ENCODE peak calls at places on chromosomes 13 and 19, in four cellular contexts. One of them, this sample, is unnamed.
A peak's percentile ranks its signal among the peaks of the same experiment; 100 is the strongest.

GRCh38 chr19:36097036-36097435 is 13.9 kb upstream of the OVOL3 start:
- DNase-seq in fibroblast of lung: no peak
- DNase-seq in SK-N-SH: no peak
- DNase-seq in mesendoderm: no peak
- DNase-seq in this sample: no peak

GRCh38 chr19:50178859-50179537 is 15.9 kb upstream of the IZUMO2 start:
- DNase-seq in fibroblast of lung: no peak
- DNase-seq in SK-N-SH: no peak
- DNase-seq in mesendoderm: no peak
- DNase-seq in this sample: no peak

GRCh38 chr13:67147257-67148218 is 82.6 kb downstream of the PCDH9 start:
- DNase-seq in fibroblast of lung: peak; percentile 85
- DNase-seq in SK-N-SH: no peak
- DNase-seq in mesendoderm: peak; percentile 65
- DNase-seq in this sample: peak; percentile 15

GRCh38 chr19:51078104-51078503 is 4.6 kb downstream of the KLK14 start:
- DNase-seq in fibroblast of lung: no peak
- DNase-seq in SK-N-SH: no peak
- DNase-seq in mesendoderm: no peak
- DNase-seq in this sample: no peak

GRCh38 chr19:50694815-50695145 is 24.8 kb downstream of the SHANK1 start:
- DNase-seq in fibroblast of lung: no peak
- DNase-seq in SK-N-SH: no peak
- DNase-seq in mesendoderm: no peak
- DNase-seq in this sample: no peak

GRCh38 chr19:49097453-49098288 is 12.4 kb downstream of the SNRNP70 start:
- DNase-seq in fibroblast of lung: peak; percentile 45
- DNase-seq in SK-N-SH: peak; percentile 87
- DNase-seq in mesendoderm: peak; percentile 90
- DNase-seq in this sample: peak; percentile 55

GRCh38 chr13:96091932-96092253 is 2.0 kb downstream of the HS6ST3 start:
- DNase-seq in fibroblast of lung: no peak
- DNase-seq in SK-N-SH: no peak
- DNase-seq in mesendoderm: peak; percentile 27
- DNase-seq in this sample: no peak

GRCh38 chr19:31387662-31388175 is 38.5 kb upstream of the TSHZ3 start:
- DNase-seq in fibroblast of lung: no peak
- DNase-seq in SK-N-SH: no peak
- DNase-seq in mesendoderm: no peak
- DNase-seq in this sample: no peak

GRCh38 chr13:109626386-109627171 is 159.8 kb downstream of the IRS2 start:
- DNase-seq in fibroblast of lung: peak; percentile 5
- DNase-seq in SK-N-SH: no peak
- DNase-seq in mesendoderm: peak; percentile 35
- DNase-seq in this sample: no peak

DNA sequence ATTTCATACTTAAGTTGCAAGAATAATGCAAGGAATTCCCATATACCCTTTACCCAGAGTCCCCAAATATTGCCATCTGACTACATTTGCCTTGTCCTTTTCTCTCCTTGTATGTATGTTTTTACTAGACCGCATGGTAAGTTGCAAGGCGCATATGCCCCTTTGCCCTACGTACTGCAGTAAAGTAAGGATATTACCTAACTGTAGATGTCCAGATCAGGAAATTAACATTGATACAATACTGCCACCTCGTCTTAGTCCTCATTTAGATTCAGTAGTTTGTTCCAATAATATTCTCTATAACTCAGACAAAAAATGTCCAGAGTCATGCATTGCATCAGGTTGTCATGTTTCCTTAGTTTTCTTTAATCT is 9.3 kb downstream of the SAFB start:
- DNase-seq in fibroblast of lung: no peak
- DNase-seq in SK-N-SH: no peak
- DNase-seq in mesendoderm: no peak
- DNase-seq in this sample: no peak
- H3K4me1 ChIP-seq in fibroblast of lung: peaks cover 10% of the 10 kb centered on the region
- H3K4me1 ChIP-seq in SK-N-SH: no peaks in the 10 kb centered on the region
- H3K4me1 ChIP-seq in mesendoderm: no peaks in the 10 kb centered on the region
- H3K4me1 ChIP-seq in this sample: peaks cover 62% of the 10 kb centered on the region

GRCh38 chr19:28598861-28599260 is 614.1 kb downstream of the UQCRFS1 start:
- DNase-seq in fibroblast of lung: no peak
- DNase-seq in SK-N-SH: no peak
- DNase-seq in mesendoderm: no peak
- DNase-seq in this sample: no peak

GRCh38 chr19:28603453-28603852 is 609.5 kb downstream of the UQCRFS1 start:
- DNase-seq in fibroblast of lung: no peak
- DNase-seq in SK-N-SH: no peak
- DNase-seq in mesendoderm: no peak
- DNase-seq in this sample: no peak

GRCh38 chr19:28602675-28603298 is 610.2 kb downstream of the UQCRFS1 start:
- DNase-seq in fibroblast of lung: no peak
- DNase-seq in SK-N-SH: no peak
- DNase-seq in mesendoderm: peak; percentile 33
- DNase-seq in this sample: no peak

GRCh38 chr19:28605501-28606268 is 607.3 kb downstream of the UQCRFS1 start:
- DNase-seq in fibroblast of lung: no peak
- DNase-seq in SK-N-SH: no peak
- DNase-seq in mesendoderm: no peak
- DNase-seq in this sample: no peak

DNA sequence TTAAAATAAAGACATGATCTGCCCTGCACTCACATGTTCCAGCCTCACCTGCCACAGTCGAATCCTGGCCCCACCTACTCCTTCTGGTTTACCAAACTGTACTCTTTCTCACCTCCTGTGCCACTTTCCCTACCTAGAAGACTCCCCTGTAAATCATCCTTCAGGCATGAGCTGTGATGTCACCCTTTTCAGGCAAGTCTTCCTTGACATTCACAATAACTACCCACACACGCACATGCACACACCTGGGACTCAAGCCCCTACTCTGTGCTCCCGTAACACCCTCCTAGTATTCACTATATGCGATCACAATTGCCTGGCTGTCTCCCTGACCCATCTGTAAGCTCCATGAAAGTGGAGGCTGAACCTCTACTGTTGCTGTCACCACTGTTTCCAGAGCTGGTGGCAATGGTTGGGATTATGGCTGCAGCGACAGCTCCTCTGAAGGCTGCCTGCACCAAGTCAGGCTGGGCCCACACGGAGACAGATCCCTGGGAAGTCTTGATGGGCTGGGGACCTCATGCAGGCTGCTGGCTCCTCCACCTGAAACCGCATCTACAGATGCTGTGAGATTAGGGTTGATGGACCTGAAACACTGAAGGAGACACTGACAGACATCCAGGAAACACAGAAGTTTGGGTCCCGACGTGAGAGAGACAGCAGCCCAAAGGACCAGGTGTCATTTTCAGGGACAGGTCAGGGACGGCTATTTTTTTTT is 611.1 kb downstream of the UQCRFS1 start:
- DNase-seq in fibroblast of lung: no peak
- DNase-seq in SK-N-SH: no peak
- DNase-seq in mesendoderm: no peak
- DNase-seq in this sample: no peak
- H3K4me3 ChIP-seq in fibroblast of lung: no peak overlapping the region
- H3K4me3 ChIP-seq in SK-N-SH: no peak overlapping the region
- H3K4me3 ChIP-seq in mesendoderm: no peak overlapping the region
- H3K4me3 ChIP-seq in this sample: no peak overlapping the region

GRCh38 chr13:24865158-24865557 is 101.2 kb downstream of the RNF17 start:
- DNase-seq in fibroblast of lung: no peak
- DNase-seq in SK-N-SH: no peak
- DNase-seq in mesendoderm: no peak
- DNase-seq in this sample: no peak

GRCh38 chr13:24863748-24864540 is 100.0 kb downstream of the RNF17 start:
- DNase-seq in fibroblast of lung: no peak
- DNase-seq in SK-N-SH: no peak
- DNase-seq in mesendoderm: peak; percentile 71
- DNase-seq in this sample: no peak

GRCh38 chr13:24861617-24862362 is 97.8 kb downstream of the RNF17 start:
- DNase-seq in fibroblast of lung: no peak
- DNase-seq in SK-N-SH: no peak
- DNase-seq in mesendoderm: peak; percentile 33
- DNase-seq in this sample: no peak

GRCh38 chr13:24866488-24866887 is 102.5 kb downstream of the RNF17 start:
- DNase-seq in fibroblast of lung: no peak
- DNase-seq in SK-N-SH: no peak
- DNase-seq in mesendoderm: no peak
- DNase-seq in this sample: no peak

GRCh38 chr13:24864579-24864978 is 100.6 kb downstream of the RNF17 start:
- DNase-seq in fibroblast of lung: no peak
- DNase-seq in SK-N-SH: no peak
- DNase-seq in mesendoderm: no peak
- DNase-seq in this sample: no peak
- H3K4me1 ChIP-seq in fibroblast of lung: no peaks in the 10 kb centered on the region
- H3K4me1 ChIP-seq in SK-N-SH: no peaks in the 10 kb centered on the region
- H3K4me1 ChIP-seq in mesendoderm: no peaks in the 10 kb centered on the region
- H3K4me1 ChIP-seq in this sample: no peaks in the 10 kb centered on the region

GRCh38 chr19:56964526-56964925 is 124.0 kb upstream of the PEG3 start:
- DNase-seq in fibroblast of lung: no peak
- DNase-seq in SK-N-SH: no peak
- DNase-seq in mesendoderm: no peak
- DNase-seq in this sample: no peak
- H3K4me3 ChIP-seq in fibroblast of lung: no peak overlapping the region
- H3K4me3 ChIP-seq in SK-N-SH: no peak overlapping the region
- H3K4me3 ChIP-seq in mesendoderm: no peak overlapping the region
- H3K4me3 ChIP-seq in this sample: no peak overlapping the region

GRCh38 chr13:30874561-30874960 is 31.5 kb upstream of the MEDAG start:
- DNase-seq in fibroblast of lung: no peak
- DNase-seq in SK-N-SH: no peak
- DNase-seq in mesendoderm: no peak
- DNase-seq in this sample: no peak

GRCh38 chr13:30880756-30881155 is 25.3 kb upstream of the MEDAG start:
- DNase-seq in fibroblast of lung: peak; percentile 96
- DNase-seq in SK-N-SH: no peak
- DNase-seq in mesendoderm: no peak
- DNase-seq in this sample: no peak

GRCh38 chr13:30874111-30874510 is 32.0 kb upstream of the MEDAG start:
- DNase-seq in fibroblast of lung: no peak
- DNase-seq in SK-N-SH: no peak
- DNase-seq in mesendoderm: no peak
- DNase-seq in this sample: no peak

GRCh38 chr13:30880151-30880551 is 25.9 kb upstream of the MEDAG start:
- DNase-seq in fibroblast of lung: peak; percentile 82
- DNase-seq in SK-N-SH: no peak
- DNase-seq in mesendoderm: no peak
- DNase-seq in this sample: no peak

DNA sequence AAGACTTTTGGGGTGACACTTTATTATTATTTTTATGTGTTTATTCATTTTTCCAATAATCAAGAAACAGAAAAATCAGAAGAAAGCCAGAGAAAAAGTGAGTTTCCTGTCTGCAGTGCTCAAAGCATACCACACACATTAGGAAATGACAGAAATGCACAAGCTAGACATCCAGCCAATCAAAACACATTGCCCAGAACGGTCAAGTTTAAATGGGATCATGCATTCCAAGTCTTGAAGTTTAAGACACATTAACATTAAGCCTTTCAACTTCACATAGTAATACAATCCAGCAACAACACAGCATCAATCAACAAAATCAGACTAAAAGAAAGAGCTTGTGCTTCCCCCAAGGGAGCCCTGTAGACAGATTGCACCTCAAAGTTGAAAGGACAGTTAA is 28.7 kb upstream of the MEDAG start:
- DNase-seq in fibroblast of lung: peak; percentile 87
- DNase-seq in SK-N-SH: no peak
- DNase-seq in mesendoderm: no peak
- DNase-seq in this sample: no peak
- H3K4me1 ChIP-seq in fibroblast of lung: peaks cover 46% of the 10 kb centered on the region
- H3K4me1 ChIP-seq in SK-N-SH: peaks cover 44% of the 10 kb centered on the region
- H3K4me1 ChIP-seq in mesendoderm: peaks cover 6% of the 10 kb centered on the region
- H3K4me1 ChIP-seq in this sample: peaks cover 20% of the 10 kb centered on the region

GRCh38 chr19:2721570-2722540 is 683 bp upstream of the DIRAS1 start:
- DNase-seq in fibroblast of lung: no peak
- DNase-seq in SK-N-SH: peak; percentile 67
- DNase-seq in mesendoderm: no peak
- DNase-seq in this sample: no peak
- H3K4me3 ChIP-seq in fibroblast of lung: peak overlapping the region; percentile 55
- H3K4me3 ChIP-seq in SK-N-SH: peak overlapping the region; percentile 69
- H3K4me3 ChIP-seq in mesendoderm: no peak overlapping the region
- H3K4me3 ChIP-seq in this sample: peak overlapping the region; percentile 37

GRCh38 chr19:45766919-45767346 is 2.1 kb downstream of the SIX5 start:
- DNase-seq in fibroblast of lung: peak; percentile 26
- DNase-seq in SK-N-SH: no peak
- DNase-seq in mesendoderm: no peak
- DNase-seq in this sample: peak; percentile 55
- H3K4me1 ChIP-seq in fibroblast of lung: peaks cover 24% of the 10 kb centered on the region
- H3K4me1 ChIP-seq in SK-N-SH: peaks cover 8% of the 10 kb centered on the region
- H3K4me1 ChIP-seq in mesendoderm: peaks cover 8% of the 10 kb centered on the region
- H3K4me1 ChIP-seq in this sample: peaks cover 62% of the 10 kb centered on the region

GRCh38 chr13:99655351-99656091 is 154.2 kb downstream of the TM9SF2 start:
- DNase-seq in fibroblast of lung: peak; percentile 90
- DNase-seq in SK-N-SH: no peak
- DNase-seq in mesendoderm: peak; percentile 55
- DNase-seq in this sample: no peak
- H3K4me3 ChIP-seq in fibroblast of lung: no peak overlapping the region
- H3K4me3 ChIP-seq in SK-N-SH: no peak overlapping the region
- H3K4me3 ChIP-seq in mesendoderm: no peak overlapping the region
- H3K4me3 ChIP-seq in this sample: no peak overlapping the region

GRCh38 chr13:40667622-40667978 is 1.2 kb upstream of the FOXO1 start:
- DNase-seq in fibroblast of lung: no peak
- DNase-seq in SK-N-SH: no peak
- DNase-seq in mesendoderm: peak; percentile 42
- DNase-seq in this sample: peak; percentile 33
- H3K4me1 ChIP-seq in fibroblast of lung: no peaks in the 10 kb centered on the region
- H3K4me1 ChIP-seq in SK-N-SH: peaks cover 7% of the 10 kb centered on the region
- H3K4me1 ChIP-seq in mesendoderm: no peaks in the 10 kb centered on the region
- H3K4me1 ChIP-seq in this sample: peaks cover 15% of the 10 kb centered on the region

This sample was measured in heart right ventricle.